ENCODE peak calls at places on chromosome 20, in nine cellular contexts. C, Q, A, L, R, K, V, D and H are unnamed samples.

GRCh38 chr20:57663241-57663640 is 43.0 kb upstream of the ZBP1 start:
- DNase-seq in C (no peak), Q (no peak), A (no peak), L (no peak), R (no peak), K (peak), V (no peak), D (no peak), H (no peak)

GRCh38 chr20:46930940-46931339 is 36.3 kb downstream of the EYA2 start:
- DNase-seq in C (no peak), Q (no peak), A (no peak), L (no peak), R (no peak), K (no peak), V (no peak), D (peak), H (no peak)

GRCh38 chr20:8756410-8756809 is 312.5 kb upstream of the PLCB4 start:
- DNase-seq in C (peak), Q (peak), A (peak), L (no peak), R (no peak), K (no peak), V (no peak), D (peak), H (no peak)

GRCh38 chr20:8221887-8222419 is 89.9 kb downstream of the PLCB1 start:
- DNase-seq in C (no peak), Q (no peak), A (no peak), L (no peak), R (no peak), K (no peak), V (no peak), D (no peak), H (no peak)

GRCh38 chr20:57620274-57620990 is at the start of gene ZBP1:
- DNase-seq in C (no peak), Q (no peak), A (no peak), L (peak), R (no peak), K (peak), V (peak), D (no peak), H (peak)

GRCh38 chr20:32987044-32987825 is 17.0 kb downstream of the SUN5 start:
- DNase-seq in C (no peak), Q (no peak), A (no peak), L (no peak), R (no peak), K (no peak), V (no peak), D (no peak), H (no peak)

GRCh38 chr20:62274332-62275262 is 28.2 kb upstream of the ADRM1 start:
- DNase-seq in C (peak), Q (peak), A (no peak), L (no peak), R (no peak), K (no peak), V (no peak), D (no peak), H (no peak)

GRCh38 chr20:37856932-37857660 is 45.8 kb upstream of the VSTM2L start:
- DNase-seq in C (peak), Q (no peak), A (peak), L (no peak), R (no peak), K (no peak), V (no peak), D (peak), H (no peak)

GRCh38 chr20:34448517-34448916 is 67.7 kb upstream of the DYNLRB1 start:
- DNase-seq in C (no peak), Q (no peak), A (no peak), L (no peak), R (no peak), K (no peak), V (no peak), D (no peak), H (no peak)

GRCh38 chr20:17617868-17618672 is 48.2 kb downstream of the DSTN start:
- DNase-seq in C (no peak), Q (no peak), A (no peak), L (peak), R (peak), K (peak), V (no peak), D (no peak), H (peak)

GRCh38 chr20:62236674-62236996 is 1.7 kb upstream of the OSBPL2 start:
- DNase-seq in C (no peak), Q (no peak), A (no peak), L (no peak), R (no peak), K (no peak), V (no peak), D (peak), H (no peak)

GRCh38 chr20:33731693-33732165 is at the start of gene ZNF341:
- DNase-seq in C (no peak), Q (no peak), A (no peak), L (peak), R (peak), K (peak), V (peak), D (peak), H (peak)

GRCh38 chr20:34172926-34173325 is 60.9 kb upstream of the EIF2S2 start:
- DNase-seq in C (no peak), Q (no peak), A (no peak), L (no peak), R (no peak), K (no peak), V (no peak), D (no peak), H (no peak)

GRCh38 chr20:35248641-35249475 is 22.4 kb downstream of the MMP24 start:
- DNase-seq in C (no peak), Q (no peak), A (no peak), L (no peak), R (no peak), K (no peak), V (no peak), D (no peak), H (no peak)

GRCh38 chr20:4329232-4329631 is 313.9 kb upstream of the RNF24 start:
- DNase-seq in C (no peak), Q (no peak), A (no peak), L (no peak), R (no peak), K (no peak), V (no peak), D (no peak), H (no peak)

GRCh38 chr20:32510601-32511357 is 74.4 kb downstream of the NOL4L start:
- DNase-seq in C (peak), Q (no peak), A (no peak), L (peak), R (no peak), K (no peak), V (no peak), D (no peak), H (no peak)

GRCh38 chr20:60695223-60695622 is 556.8 kb upstream of the CDH4 start:
- DNase-seq in C (peak), Q (peak), A (peak), L (no peak), R (no peak), K (no peak), V (no peak), D (peak), H (no peak)

GRCh38 chr20:13017235-13017634 is 8.5 kb downstream of the SPTLC3 start:
- DNase-seq in C (peak), Q (no peak), A (no peak), L (no peak), R (no peak), K (no peak), V (no peak), D (peak), H (no peak)

GRCh38 chr20:41318271-41318649 is 729 bp upstream of the ZHX3 start:
- DNase-seq in C (no peak), Q (no peak), A (no peak), L (no peak), R (no peak), K (no peak), V (no peak), D (no peak), H (peak)

GRCh38 chr20:48826064-48826463 is 1.7 kb downstream of the PREX1 start:
- DNase-seq in C (no peak), Q (no peak), A (no peak), L (no peak), R (no peak), K (no peak), V (no peak), D (no peak), H (no peak)

GRCh38 chr20:20793570-20793969 is 81.1 kb upstream of the RALGAPA2 start:
- DNase-seq in C (no peak), Q (no peak), A (no peak), L (no peak), R (no peak), K (no peak), V (no peak), D (no peak), H (no peak)

GRCh38 chr20:41862023-41862422 is 243.8 kb upstream of the CHD6 start:
- DNase-seq in C (no peak), Q (no peak), A (no peak), L (no peak), R (no peak), K (no peak), V (no peak), D (no peak), H (no peak)

GRCh38 chr20:21682576-21682975 is 22.9 kb upstream of the PAX1 start:
- DNase-seq in C (no peak), Q (no peak), A (no peak), L (no peak), R (no peak), K (no peak), V (no peak), D (no peak), H (no peak)

GRCh38 chr20:64056889-64057627 is 5.9 kb upstream of the TCEA2 start:
- DNase-seq in C (no peak), Q (no peak), A (no peak), L (no peak), R (no peak), K (peak), V (no peak), D (no peak), H (no peak)
- H3K4me3 ChIP-seq in C (no peak), Q (no peak), A (no peak), L (no peak), R (no peak), K (peak), V (no peak), D (no peak), H (peak)

GRCh38 chr20:19749537-19749936 is 8.5 kb upstream of the RIN2 start:
- DNase-seq in C (no peak), Q (no peak), A (no peak), L (no peak), R (no peak), K (no peak), V (no peak), D (no peak), H (no peak)

GRCh38 chr20:19748687-19749086 is 9.4 kb upstream of the RIN2 start:
- DNase-seq in C (no peak), Q (no peak), A (no peak), L (no peak), R (no peak), K (no peak), V (no peak), D (no peak), H (no peak)

GRCh38 chr20:19747903-19748302 is 10.2 kb upstream of the RIN2 start:
- DNase-seq in C (no peak), Q (no peak), A (no peak), L (no peak), R (no peak), K (no peak), V (no peak), D (no peak), H (no peak)

GRCh38 chr20:19750907-19751636 is 7.0 kb upstream of the RIN2 start:
- DNase-seq in C (no peak), Q (no peak), A (no peak), L (peak), R (no peak), K (no peak), V (no peak), D (no peak), H (peak)

DNA sequence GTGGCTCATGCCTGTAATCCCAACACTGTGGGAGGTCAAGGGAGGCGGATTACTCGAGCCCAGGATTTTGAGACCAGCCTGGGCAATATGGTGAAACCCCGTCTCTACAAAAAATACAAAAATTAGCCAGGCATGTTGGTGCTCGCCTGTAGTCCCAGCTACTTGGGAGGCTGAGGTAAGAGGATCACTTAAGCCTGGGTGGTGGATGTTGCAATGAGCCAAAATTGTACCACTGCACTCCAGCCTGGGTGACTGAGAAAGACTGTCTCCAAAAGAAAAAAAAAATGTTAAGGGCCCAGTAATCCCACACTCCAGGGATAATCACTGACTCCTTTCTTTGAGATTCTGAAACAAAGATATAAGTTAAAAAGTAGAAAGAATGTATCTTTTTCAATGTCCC is 7.9 kb upstream of the RIN2 start:
- DNase-seq in C (no peak), Q (no peak), A (no peak), L (no peak), R (no peak), K (no peak), V (no peak), D (no peak), H (peak)
- H3K4me3 ChIP-seq in C (no peak), Q (no peak), A (no peak), L (no peak), R (no peak), K (no peak), V (no peak), D (no peak), H (no peak)

GRCh38 chr20:49859011-49859410 is 46.4 kb downstream of the SLC9A8 start:
- DNase-seq in C (no peak), Q (no peak), A (no peak), L (no peak), R (no peak), K (no peak), V (no peak), D (no peak), H (no peak)
- H3K4me3 ChIP-seq in C (no peak), Q (no peak), A (no peak), L (no peak), R (no peak), K (no peak), V (no peak), D (no peak), H (no peak)

DNA sequence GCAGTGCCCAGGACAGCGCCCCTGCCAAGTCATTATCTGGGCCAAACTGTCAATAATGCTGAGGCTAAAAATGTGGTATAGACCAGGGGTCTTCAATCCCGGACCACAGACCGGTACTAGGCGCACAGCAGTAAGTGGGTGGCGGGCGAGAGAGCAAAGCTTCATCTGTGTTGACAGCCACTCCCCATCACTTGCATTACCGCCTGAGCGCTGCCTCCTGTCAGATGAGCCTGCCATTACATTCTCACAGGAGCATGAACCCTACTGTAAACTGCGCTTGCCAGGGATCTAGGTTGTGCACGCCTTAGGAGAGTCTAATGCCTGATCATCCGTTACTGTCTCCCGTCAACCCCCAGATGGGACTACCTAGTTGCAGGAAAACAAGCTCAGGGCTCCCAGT is 91.0 kb downstream of the NFATC2 start:
- DNase-seq in C (no peak), Q (no peak), A (no peak), L (no peak), R (no peak), K (no peak), V (no peak), D (no peak), H (no peak)
- H3K4me3 ChIP-seq in C (no peak), Q (no peak), A (no peak), L (no peak), R (no peak), K (no peak), V (no peak), D (no peak), H (no peak)

GRCh38 chr20:50855498-50856474 is 60.9 kb downstream of the BCAS4 start:
- DNase-seq in C (no peak), Q (peak), A (no peak), L (no peak), R (peak), K (no peak), V (no peak), D (peak), H (no peak)
- H3K4me3 ChIP-seq in C (no peak), Q (no peak), A (no peak), L (no peak), R (no peak), K (no peak), V (no peak), D (no peak), H (no peak)

DNA sequence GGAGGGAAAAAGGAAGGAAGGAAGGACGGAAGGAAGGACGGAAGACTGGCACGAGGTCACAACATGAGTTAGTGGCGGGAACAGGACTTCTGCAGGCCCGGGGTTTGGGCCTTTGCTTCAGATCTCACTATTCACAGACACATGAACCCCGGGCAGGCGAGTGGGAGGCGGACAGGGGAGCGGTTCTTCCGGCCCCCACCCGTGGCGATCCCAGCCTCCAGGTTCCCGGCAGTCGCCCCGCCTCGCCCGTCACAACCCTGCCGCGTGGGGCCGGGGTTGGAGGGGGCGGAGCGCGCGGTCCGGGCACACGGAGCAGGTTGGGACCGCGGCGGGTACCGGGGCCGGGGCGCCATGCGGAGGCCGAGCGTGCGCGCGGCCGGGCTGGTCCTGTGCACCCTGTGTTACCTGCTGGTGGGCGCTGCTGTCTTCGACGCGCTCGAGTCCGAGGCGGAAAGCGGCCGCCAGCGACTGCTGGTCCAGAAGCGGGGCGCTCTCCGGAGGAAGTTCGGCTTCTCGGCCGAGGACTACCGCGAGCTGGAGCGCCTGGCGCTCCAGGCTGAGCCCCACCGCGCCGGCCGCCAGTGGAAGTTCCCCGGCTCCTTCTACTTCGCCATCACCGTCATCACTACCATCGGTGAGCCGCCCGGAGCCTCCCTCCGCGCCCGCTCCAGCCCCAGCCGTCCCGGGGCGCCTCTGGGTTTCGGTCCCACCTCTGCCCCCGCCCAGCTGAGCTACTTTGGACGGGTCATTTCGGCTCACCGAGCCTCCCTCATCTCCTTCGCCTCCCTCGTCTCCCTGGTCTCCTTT is at the start of gene KCNK15:
- DNase-seq in C (peak), Q (no peak), A (no peak), L (no peak), R (peak), K (no peak), V (no peak), D (peak), H (no peak)
- H3K4me3 ChIP-seq in C (peak), Q (peak), A (peak), L (peak), R (peak), K (peak), V (peak), D (peak), H (peak)

GRCh38 chr20:64047046-64047389 is 2.4 kb downstream of the SOX18 start:
- DNase-seq in C (no peak), Q (no peak), A (no peak), L (no peak), R (no peak), K (no peak), V (no peak), D (no peak), H (no peak)
- H3K4me3 ChIP-seq in C (no peak), Q (no peak), A (no peak), L (no peak), R (no peak), K (peak), V (no peak), D (no peak), H (no peak)